ENCODE peak calls at places on chromosomes 3 and 15, in nine cellular contexts. U is mucosa of gallbladder; X is neural progenitor cell; K is A172; I is stimulated activated CD4-positive, alpha-beta T cell treated with anti-CD3 and anti-CD28 coated beads, Interleukin-2, amount 100 ng/mL, for 4 hours; Q is activated gamma-delta T cell; A is CD4-positive, alpha-beta T cell; M is activated CD4-positive, alpha-beta T cell treated with anti-CD3 and anti-CD28 coated beads for 48 hours; Y is NCI-H2107. S is an unnamed sample.
A peak's percentile ranks its signal among the peaks of the same experiment; 100 is the strongest.

GRCh38 chr3:45852828-45853227 is 10.9 kb upstream of the LZTFL1 start:
- DNase-seq in U (no peak), X (no peak), K (no peak), I (no peak), Q (no peak), A (no peak), M (no peak), Y (no peak), S (no peak)

GRCh38 chr15:95520511-95520910 is 810.0 kb upstream of the NR2F2 start:
- DNase-seq in U (no peak), X (no peak), K (peak; percentile 66), I (no peak), Q (no peak), A (no peak), M (no peak), Y (no peak), S (no peak)

GRCh38 chr3:69033470-69033869 is 18.7 kb downstream of the TMF1 start:
- DNase-seq in U (no peak), X (no peak), K (peak; percentile 37), I (no peak), Q (no peak), A (no peak), M (peak; percentile 32), Y (no peak), S (no peak)

GRCh38 chr15:76330281-76330680 is 6.3 kb upstream of the ISL2 start:
- DNase-seq in U (peak; percentile 49), X (peak; percentile 76), K (peak; percentile 51), I (no peak), Q (no peak), A (no peak), M (no peak), Y (no peak), S (no peak)

GRCh38 chr3:49966233-49966942 is 26.4 kb downstream of the RBM6 start:
- DNase-seq in U (no peak), X (no peak), K (no peak), I (no peak), Q (no peak), A (no peak), M (no peak), Y (no peak), S (no peak)

GRCh38 chr3:158313344-158313927 is 203.5 kb downstream of the RSRC1 start:
- DNase-seq in U (no peak), X (peak; percentile 27), K (peak; percentile 25), I (no peak), Q (no peak), A (no peak), M (no peak), Y (no peak), S (no peak)

GRCh38 chr3:124174910-124175874 is 183.3 kb upstream of the ROPN1 start:
- DNase-seq in U (no peak), X (no peak), K (no peak), I (no peak), Q (no peak), A (no peak), M (no peak), Y (no peak), S (no peak)

GRCh38 chr15:36356978-36357582 is 222.3 kb upstream of the CDIN1 start:
- DNase-seq in U (no peak), X (no peak), K (peak; percentile 83), I (no peak), Q (no peak), A (no peak), M (no peak), Y (no peak), S (no peak)

GRCh38 chr3:128083396-128083795 is 31.2 kb downstream of the SEC61A1 start:
- DNase-seq in U (no peak), X (peak; percentile 16), K (no peak), I (no peak), Q (no peak), A (no peak), M (no peak), Y (no peak), S (no peak)

GRCh38 chr15:98203872-98204660 is 243.6 kb downstream of the ARRDC4 start:
- DNase-seq in U (no peak), X (no peak), K (no peak), I (no peak), Q (no peak), A (no peak), M (no peak), Y (no peak), S (no peak)

GRCh38 chr3:119731545-119732343 is 28.9 kb downstream of the CFAP91 start:
- DNase-seq in U (no peak), X (peak; percentile 65), K (peak; percentile 45), I (no peak), Q (no peak), A (no peak), M (no peak), Y (no peak), S (no peak)

GRCh38 chr15:40767838-40768491 is 1.8 kb upstream of the C15orf62 start:
- DNase-seq in U (no peak), X (no peak), K (no peak), I (no peak), Q (no peak), A (no peak), M (no peak), Y (no peak), S (no peak)

GRCh38 chr15:65060641-65061397 is 7.0 kb downstream of the RASL12 start:
- DNase-seq in U (no peak), X (no peak), K (no peak), I (no peak), Q (no peak), A (no peak), M (no peak), Y (no peak), S (peak; percentile 49)

GRCh38 chr15:63274427-63274826 is 3.0 kb upstream of the APH1B start:
- DNase-seq in U (no peak), X (no peak), K (peak; percentile 25), I (no peak), Q (no peak), A (no peak), M (no peak), Y (no peak), S (no peak)

S was measured in substantia nigra.